ENCODE peak calls at places on chromosomes 1 and 21, in five cellular contexts. C is OCI-LY7; W is CD4-positive, CD25-positive, alpha-beta regulatory T cell; B is aorta; G is endothelial cell of umbilical vein. K is an unnamed sample. For H3K4me1, the result is how much of the 10 kb centered on the place peaks cover.

GRCh38 chr1:210764536-210764935 is 369.4 kb downstream of the KCNH1 start:
- DNase-seq in C (no peak), W (no peak), B (no peak), G (no peak), K (no peak)

GRCh38 chr1:173409613-173410012 is 67.5 kb upstream of the PRDX6 start:
- DNase-seq in C (peak), W (no peak), B (no peak), G (peak), K (peak)

GRCh38 chr1:186050360-186050759 is 316.2 kb downstream of the HMCN1 start:
- DNase-seq in C (no peak), W (no peak), B (no peak), G (peak), K (no peak)

GRCh38 chr1:203512830-203513578 is 19.1 kb downstream of the OPTC start:
- DNase-seq in C (peak), W (no peak), B (peak), G (peak), K (no peak)

GRCh38 chr1:212987702-212988322 is 27.9 kb downstream of the ANGEL2 start:
- DNase-seq in C (no peak), W (no peak), B (no peak), G (no peak), K (no peak)

GRCh38 chr1:235910357-235911299 is 43.9 kb upstream of the LYST start:
- DNase-seq in C (no peak), W (no peak), B (peak), G (peak), K (no peak)

GRCh38 chr1:217029311-217030157 is 306.3 kb upstream of the ESRRG start:
- DNase-seq in C (no peak), W (no peak), B (no peak), G (no peak), K (no peak)

GRCh38 chr1:54297596-54298283 is 97.8 kb downstream of the MRPL37 start:
- DNase-seq in C (no peak), W (no peak), B (no peak), G (peak), K (no peak)

GRCh38 chr1:205416326-205416725 is 5.5 kb downstream of the LEMD1 start:
- DNase-seq in C (no peak), W (no peak), B (no peak), G (no peak), K (no peak)

GRCh38 chr1:17023573-17023972 is 11.8 kb upstream of the ATP13A2 start:
- DNase-seq in C (no peak), W (no peak), B (no peak), G (no peak), K (no peak)

GRCh38 chr21:24290151-24290833 is 1317.0 kb downstream of the MRPL39 start:
- DNase-seq in C (no peak), W (no peak), B (no peak), G (no peak), K (peak)

GRCh38 chr21:14838400-14838799 is 226.4 kb downstream of the NRIP1 start:
- DNase-seq in C (no peak), W (no peak), B (no peak), G (no peak), K (no peak)

GRCh38 chr21:28154121-28154520 is 838.6 kb downstream of the LTN1 start:
- DNase-seq in C (no peak), W (no peak), B (no peak), G (no peak), K (no peak)

GRCh38 chr1:244801246-244801645 is 34.2 kb upstream of the COX20 start:
- DNase-seq in C (peak), W (peak), B (no peak), G (peak), K (peak)

GRCh38 chr1:47906009-47906432 is 91.2 kb downstream of the TRABD2B start:
- DNase-seq in C (no peak), W (no peak), B (no peak), G (peak), K (no peak)

GRCh38 chr1:33715195-33715811 is 148.6 kb upstream of the HMGB4 start:
- DNase-seq in C (no peak), W (no peak), B (no peak), G (no peak), K (peak)

GRCh38 chr1:54302549-54302948 is 102.6 kb downstream of the MRPL37 start:
- DNase-seq in C (no peak), W (no peak), B (no peak), G (no peak), K (no peak)

GRCh38 chr1:109824349-109825115 is 60.8 kb upstream of the EPS8L3 start:
- DNase-seq in C (no peak), W (no peak), B (no peak), G (no peak), K (no peak)

GRCh38 chr1:72567511-72567910 is 285.2 kb upstream of the NEGR1 start:
- DNase-seq in C (no peak), W (no peak), B (no peak), G (peak), K (no peak)

GRCh38 chr1:2547210-2548067 is 8.7 kb upstream of the TNFRSF14 start:
- DNase-seq in C (peak), W (peak), B (no peak), G (no peak), K (peak)

GRCh38 chr1:96362623-96363022 is 359.0 kb upstream of the PTBP2 start:
- DNase-seq in C (no peak), W (no peak), B (no peak), G (peak), K (no peak)

GRCh38 chr1:15847100-15847892 is at the start of gene SPEN:
- DNase-seq in C (peak), W (peak), B (peak), G (peak), K (peak)

GRCh38 chr1:179143332-179143731 is 61.5 kb downstream of the TOR3A start:
- DNase-seq in C (no peak), W (no peak), B (no peak), G (no peak), K (no peak)

GRCh38 chr1:246708166-246708565 is 16.0 kb upstream of the SCCPDH start:
- DNase-seq in C (no peak), W (no peak), B (no peak), G (no peak), K (no peak)

GRCh38 chr1:218347316-218347712 is 2.2 kb downstream of the TGFB2 start:
- DNase-seq in C (no peak), W (no peak), B (no peak), G (no peak), K (no peak)

GRCh38 chr1:69073176-69073575 is 494.5 kb upstream of the LRRC7 start:
- DNase-seq in C (no peak), W (no peak), B (no peak), G (no peak), K (no peak)

GRCh38 chr1:174217787-174218574 is 58.7 kb downstream of the RABGAP1L start:
- DNase-seq in C (peak), W (no peak), B (no peak), G (peak), K (no peak)

GRCh38 chr1:67861856-67862516 is 28.7 kb upstream of the GNG12 start:
- DNase-seq in C (no peak), W (no peak), B (no peak), G (no peak), K (no peak)

GRCh38 chr21:31030367-31031106 is 7.7 kb downstream of the KRTAP19-8 start:
- DNase-seq in C (peak), W (no peak), B (no peak), G (no peak), K (no peak)

GRCh38 chr1:193115629-193116227 is 6.1 kb upstream of the CDC73 start:
- DNase-seq in C (no peak), W (no peak), B (no peak), G (peak), K (no peak)

GRCh38 chr1:155136728-155137127 is 1.1 kb downstream of the SLC50A1 start:
- DNase-seq in C (peak), W (no peak), B (no peak), G (peak), K (no peak)

GRCh38 chr1:206660136-206660535 is 24.6 kb upstream of the MAPKAPK2 start:
- DNase-seq in C (no peak), W (no peak), B (no peak), G (no peak), K (no peak)

GRCh38 chr1:4172659-4173599 is 272.9 kb upstream of the C1orf174 start:
- DNase-seq in C (peak), W (no peak), B (no peak), G (no peak), K (no peak)

GRCh38 chr1:99782397-99782796 is 16.0 kb upstream of the FRRS1 start:
- DNase-seq in C (no peak), W (no peak), B (no peak), G (no peak), K (no peak)

GRCh38 chr21:37565530-37566223 is 199.1 kb downstream of the DYRK1A start:
- DNase-seq in C (no peak), W (no peak), B (no peak), G (no peak), K (no peak)

GRCh38 chr1:53062731-53063591 is 948 bp downstream of the PODN start:
- DNase-seq in C (no peak), W (no peak), B (peak), G (no peak), K (no peak)

GRCh38 chr1:241208910-241209414 is 148.0 kb downstream of the RGS7 start:
- DNase-seq in C (no peak), W (no peak), B (no peak), G (no peak), K (no peak)

DNA sequence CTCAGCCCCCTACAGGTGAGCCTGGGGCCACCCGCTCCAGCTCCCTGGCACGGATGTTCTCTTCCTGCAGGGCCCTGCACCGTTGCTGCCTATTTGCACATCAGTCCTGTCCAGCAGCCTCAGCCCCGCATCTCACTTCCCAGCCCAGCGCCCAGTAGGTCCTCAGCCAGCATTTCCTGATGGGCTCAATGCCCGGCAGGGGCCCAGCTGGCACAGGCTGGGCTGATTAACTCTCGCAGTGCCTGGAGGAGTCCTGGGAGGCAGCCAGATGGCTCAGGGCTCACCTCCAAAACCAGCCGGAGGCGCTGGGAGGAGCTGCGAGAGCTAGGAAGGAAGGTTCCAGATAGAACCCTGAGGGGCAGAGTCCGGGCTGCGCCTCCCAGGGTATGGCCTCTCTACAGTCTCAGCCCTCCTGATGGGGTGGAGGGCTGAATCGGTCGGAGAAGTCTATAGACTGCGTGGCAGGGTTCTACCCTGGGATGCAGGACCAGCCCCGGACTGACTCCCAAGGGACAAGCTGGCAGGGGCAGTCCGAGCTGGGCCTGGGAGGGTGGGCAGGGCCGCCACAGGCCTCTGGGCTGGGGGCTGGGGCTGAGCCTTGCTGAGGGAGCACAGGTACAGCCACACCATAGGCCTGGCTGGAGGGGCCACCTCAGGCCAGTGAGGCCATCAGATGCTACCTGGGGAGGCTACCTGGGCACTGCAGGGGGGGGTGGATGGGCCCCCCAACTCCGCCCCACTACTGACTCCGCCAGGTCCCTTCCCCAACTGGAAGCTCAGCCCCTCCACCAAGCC is 19.2 kb upstream of the CLSTN1 start:
- DNase-seq in C (no peak), W (no peak), B (peak), G (no peak), K (no peak)
- H3K4me1 ChIP-seq in C (under half), W (under half), B (under half), G (under half), K (under half)

DNA sequence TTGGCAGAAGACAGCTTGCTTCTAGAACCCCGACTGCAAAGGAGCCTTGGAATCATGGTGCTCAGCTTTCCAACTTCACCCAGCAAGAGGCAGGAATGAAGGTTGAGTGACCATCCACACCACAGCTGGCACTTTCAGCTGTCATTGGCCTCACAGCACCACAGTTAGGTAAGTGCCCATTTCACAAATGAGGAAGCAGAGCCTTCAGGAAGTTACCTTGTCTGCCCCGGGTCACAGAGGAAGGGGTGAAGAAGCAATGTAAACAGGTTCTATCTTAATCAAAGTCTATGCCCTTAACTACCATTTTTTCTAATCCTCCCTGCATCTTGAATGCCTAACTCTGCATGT is 156.0 kb downstream of the GLUL start:
- DNase-seq in C (no peak), W (no peak), B (no peak), G (no peak), K (no peak)
- H3K27ac ChIP-seq in C (no peak), W (no peak), B (no peak), G (no peak), K (no peak)

GRCh38 chr1:23529146-23530088 is 1.6 kb downstream of the E2F2 start:
- DNase-seq in C (peak), W (no peak), B (no peak), G (no peak), K (no peak)

GRCh38 chr1:23530089-23530749 is 814 bp downstream of the E2F2 start:
- DNase-seq in C (peak), W (no peak), B (no peak), G (no peak), K (no peak)

GRCh38 chr1:23527366-23527765 is 3.7 kb downstream of the E2F2 start:
- DNase-seq in C (peak), W (no peak), B (no peak), G (no peak), K (no peak)

GRCh38 chr1:23526329-23527041 is 4.5 kb downstream of the E2F2 start:
- DNase-seq in C (peak), W (no peak), B (no peak), G (no peak), K (no peak)

GRCh38 chr1:23528245-23528978 is 2.6 kb downstream of the E2F2 start:
- DNase-seq in C (peak), W (peak), B (peak), G (peak), K (peak)
- H3K4me1 ChIP-seq in C (half or more), W (half or more), B (under half), G (under half), K (half or more)

DNA sequence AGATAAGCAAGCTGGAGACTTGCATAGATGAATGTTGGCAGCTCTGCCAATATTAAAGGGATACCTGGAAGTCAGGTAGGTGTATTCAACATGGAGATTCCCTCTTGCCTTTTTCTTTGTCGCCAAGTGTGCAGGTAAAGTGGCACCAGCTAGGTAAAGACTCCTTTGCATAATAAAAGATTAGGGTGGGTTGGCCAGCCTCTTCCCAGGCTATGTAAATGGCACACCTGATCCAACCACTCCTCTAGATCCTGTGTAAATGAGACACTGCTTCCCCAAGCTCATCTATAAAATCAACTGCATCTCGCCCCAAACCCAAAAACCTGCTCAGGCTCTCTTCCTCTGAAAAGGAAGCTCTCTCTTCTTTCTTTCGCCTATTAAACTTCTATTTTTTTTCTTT is 100.8 kb upstream of the DSCAM start:
- DNase-seq in C (no peak), W (no peak), B (no peak), G (no peak), K (no peak)
- H3K27ac ChIP-seq in C (no peak), W (no peak), B (no peak), G (no peak), K (no peak)

GRCh38 chr1:1431006-1431844 is 4.3 kb upstream of the VWA1 start:
- DNase-seq in C (no peak), W (no peak), B (peak), G (no peak), K (no peak)
- H3K4me1 ChIP-seq in C (under half), W (under half), B (under half), G (under half), K (under half)

GRCh38 chr1:44803312-44804095 is 3.3 kb downstream of the PLK3 start:
- DNase-seq in C (no peak), W (no peak), B (peak), G (no peak), K (no peak)

GRCh38 chr1:44806025-44806703 is 987 bp downstream of the DYNLT4 start:
- DNase-seq in C (no peak), W (no peak), B (peak), G (no peak), K (peak)

GRCh38 chr1:44806704-44807363 is at the start of gene DYNLT4:
- DNase-seq in C (no peak), W (no peak), B (no peak), G (no peak), K (no peak)

GRCh38 chr1:44807364-44808062 is 362 bp upstream of the DYNLT4 start:
- DNase-seq in C (peak), W (peak), B (peak), G (peak), K (peak)

GRCh38 chr1:44805311-44806024 is 1.7 kb downstream of the DYNLT4 start:
- DNase-seq in C (no peak), W (no peak), B (peak), G (no peak), K (no peak)
- H3K27ac ChIP-seq in C (no peak), W (no peak), B (peak), G (peak), K (no peak)

GRCh38 chr1:115142616-115143015 is 53.3 kb upstream of the TSPAN2 start:
- DNase-seq in C (no peak), W (no peak), B (no peak), G (no peak), K (no peak)
- H3K4me1 ChIP-seq in C (under half), W (under half), B (under half), G (under half), K (under half)

GRCh38 chr1:10674222-10674621 is 122.2 kb downstream of the CASZ1 start:
- DNase-seq in C (no peak), W (no peak), B (no peak), G (no peak), K (no peak)

GRCh38 chr1:10677508-10678364 is 118.7 kb downstream of the CASZ1 start:
- DNase-seq in C (no peak), W (no peak), B (no peak), G (no peak), K (no peak)

GRCh38 chr1:10674700-10675598 is 121.5 kb downstream of the CASZ1 start:
- DNase-seq in C (no peak), W (no peak), B (no peak), G (no peak), K (no peak)

GRCh38 chr1:10676987-10677386 is 119.5 kb downstream of the CASZ1 start:
- DNase-seq in C (no peak), W (no peak), B (no peak), G (no peak), K (no peak)

GRCh38 chr1:10675813-10676212 is 120.6 kb downstream of the CASZ1 start:
- DNase-seq in C (no peak), W (no peak), B (no peak), G (no peak), K (no peak)
- H3K27ac ChIP-seq in C (no peak), W (no peak), B (no peak), G (no peak), K (no peak)

DNA sequence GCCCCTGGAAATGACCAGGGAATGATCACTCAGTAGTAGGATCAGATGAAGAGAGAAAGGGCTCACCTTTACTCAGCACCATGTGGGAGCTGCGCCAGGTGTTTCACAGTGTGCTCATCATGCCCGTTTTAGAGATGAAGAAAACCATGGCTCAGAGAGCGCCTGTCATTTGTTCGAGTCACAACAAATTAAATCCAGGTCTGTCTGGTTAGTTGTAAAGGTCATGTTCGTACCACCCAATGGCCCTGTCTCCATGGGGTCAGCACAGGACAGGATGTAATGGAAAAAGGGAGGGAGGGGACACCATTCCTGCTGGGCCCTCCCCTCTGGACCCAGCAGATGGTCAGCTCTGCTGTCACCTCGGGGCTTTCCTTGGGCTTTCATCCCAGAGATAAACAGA is 15.2 kb downstream of the KIRREL1 start:
- DNase-seq in C (no peak), W (no peak), B (no peak), G (no peak), K (no peak)
- H3K4me1 ChIP-seq in C (under half), W (under half), B (under half), G (half or more), K (under half)

DNA sequence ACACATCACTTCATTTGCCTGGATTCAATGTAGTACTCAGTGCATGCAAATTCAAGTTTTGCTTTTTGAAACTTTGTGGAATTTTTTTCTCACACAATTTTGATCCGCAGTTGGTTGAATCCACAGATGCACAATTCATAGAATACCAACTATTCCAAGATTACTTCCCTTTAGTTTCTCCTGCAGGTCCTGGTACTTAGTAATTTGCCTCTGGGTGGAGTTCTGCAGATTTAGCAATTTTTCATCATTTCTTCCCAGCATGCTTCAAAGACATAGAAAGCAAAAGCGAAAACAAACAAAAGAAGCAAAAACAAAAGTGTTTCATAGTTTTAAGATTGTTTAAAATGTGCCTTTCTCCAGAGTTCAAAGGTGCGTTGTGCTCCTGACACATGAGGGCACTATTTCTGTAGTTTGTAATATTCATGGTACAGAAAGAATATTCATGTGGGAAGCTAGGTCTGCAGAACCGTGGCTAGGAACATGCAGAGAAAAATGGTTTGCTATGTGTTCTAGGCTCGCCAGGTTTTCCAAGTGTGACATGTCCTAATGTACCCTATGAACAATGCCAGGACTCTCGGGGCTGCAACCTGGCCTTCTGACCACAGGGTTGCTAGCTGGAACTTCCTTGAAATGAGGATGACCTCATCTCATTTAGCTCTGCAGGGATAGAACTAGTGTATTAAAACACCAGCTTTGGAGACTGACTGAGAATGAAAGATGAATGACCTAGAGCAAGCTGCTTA is 30.0 kb upstream of the RCSD1 start:
- DNase-seq in C (peak), W (peak), B (no peak), G (peak), K (peak)
- H3K27ac ChIP-seq in C (peak), W (no peak), B (no peak), G (no peak), K (no peak)